ENCODE peak calls at places on chromosomes 6 and 20, in seven cellular contexts. Y is amniotic stem cell, Q is NB4, B is NCI-H524 treated with DMSO at 0.1 percent for 48 hours, D is Right ventricle myocardium superior, H is left colon, E is NCI-H1092 treated with DMSO at 0.1 percent for 48 hours. J is an unnamed sample.
A peak's percentile ranks its signal among the peaks of the same experiment; 100 is the strongest.

GRCh38 chr20:1894471-1894950 is 696 bp upstream of the SIRPA start:
- DNase-seq in D (peak; percentile 66), Y (peak; percentile 77), E (no peak), Q (peak; percentile 85), B (no peak), H (peak; percentile 68), J (peak; percentile 35)

GRCh38 chr6:27593200-27593818 is 120.4 kb upstream of the ZNF184 start:
- DNase-seq in D (no peak), Q (no peak), H (no peak), E (no peak), B (no peak), Y (no peak), J (no peak)

GRCh38 chr6:31952140-31952805 is 6.4 kb downstream of the CFB start:
- DNase-seq in E (peak; percentile 0), Y (peak; percentile 12), B (no peak), D (peak; percentile 82), H (peak; percentile 76), Q (peak; percentile 62), J (peak; percentile 26)

GRCh38 chr20:60254901-60255411 is 296.7 kb downstream of the CDH26 start:
- DNase-seq in Q (no peak), H (no peak), B (no peak), Y (peak; percentile 7), E (peak; percentile 74), D (no peak), J (no peak)

GRCh38 chr6:8627085-8627861 is 191.9 kb upstream of the SLC35B3 start:
- DNase-seq in H (no peak), E (no peak), Y (peak; percentile 4), B (no peak), Q (peak; percentile 13), D (no peak), J (no peak)

GRCh38 chr20:44748005-44748370 is 2.3 kb downstream of the KCNK15 start:
- DNase-seq in B (no peak), Q (no peak), Y (no peak), E (no peak), D (no peak), H (no peak), J (no peak)

GRCh38 chr6:129312865-129313264 is 397.1 kb downstream of the ARHGAP18 start:
- DNase-seq in Q (no peak), H (no peak), E (no peak), D (no peak), Y (no peak), B (no peak), J (no peak)

GRCh38 chr20:32501709-32502108 is 83.4 kb downstream of the NOL4L start:
- DNase-seq in D (no peak), B (no peak), Q (no peak), E (no peak), H (no peak), Y (no peak), J (no peak)

GRCh38 chr20:10876558-10876957 is 202.8 kb upstream of the JAG1 start:
- DNase-seq in H (no peak), E (no peak), Y (no peak), D (no peak), Q (no peak), B (no peak), J (no peak)

GRCh38 chr6:28719275-28719940 is 193.7 kb downstream of the GPX5 start:
- DNase-seq in B (no peak), Q (peak; percentile 58), E (no peak), H (no peak), Y (no peak), D (no peak), J (no peak)

GRCh38 chr20:7497985-7498384 is 442.3 kb downstream of the HAO1 start:
- DNase-seq in E (no peak), B (no peak), Y (no peak), H (no peak), Q (no peak), D (no peak), J (no peak)

GRCh38 chr6:148293181-148293995 is 49.2 kb upstream of the SASH1 start:
- DNase-seq in Y (no peak), E (no peak), Q (no peak), B (peak; percentile 48), H (no peak), D (no peak), J (no peak)

GRCh38 chr6:21898107-21898796 is 304.7 kb downstream of the SOX4 start:
- DNase-seq in B (no peak), Y (no peak), H (no peak), E (no peak), Q (no peak), D (no peak), J (no peak)

GRCh38 chr6:34658605-34659218 is 37.9 kb downstream of the ILRUN start:
- DNase-seq in H (no peak), Y (no peak), E (no peak), D (no peak), Q (no peak), B (no peak), J (no peak)

GRCh38 chr20:56460459-56460858 is 8.0 kb upstream of the RTF2 start:
- DNase-seq in D (no peak), Y (no peak), H (no peak), B (no peak), Q (no peak), E (no peak), J (no peak)

GRCh38 chr20:4045741-4046140 is 30.4 kb upstream of the RNF24 start:
- DNase-seq in D (no peak), B (no peak), H (no peak), Q (no peak), E (no peak), Y (no peak), J (no peak)

GRCh38 chr6:50271266-50271665 is 221.5 kb upstream of the DEFB112 start:
- DNase-seq in Q (no peak), H (no peak), E (no peak), D (no peak), Y (no peak), B (no peak), J (no peak)

GRCh38 chr6:114390176-114390575 is 47.4 kb upstream of the HS3ST5 start:
- DNase-seq in B (no peak), Y (no peak), D (no peak), H (no peak), E (no peak), Q (no peak), J (no peak)

GRCh38 chr20:58199058-58199457 is 29.4 kb downstream of the ANKRD60 start:
- DNase-seq in D (peak; percentile 55), Y (no peak), E (no peak), B (no peak), H (no peak), Q (no peak), J (no peak)

GRCh38 chr6:66628917-66629316 is 921.9 kb upstream of the EYS start:
- DNase-seq in H (no peak), D (no peak), B (no peak), Q (peak; percentile 89), E (no peak), Y (no peak), J (no peak)

GRCh38 chr20:44805335-44805734 is 5.0 kb downstream of the RIMS4 start:
- DNase-seq in Y (no peak), E (no peak), B (no peak), H (no peak), D (no peak), Q (peak; percentile 48), J (no peak)

GRCh38 chr20:44768854-44769480 is 23.3 kb downstream of the KCNK15 start:
- DNase-seq in Q (no peak), B (no peak), E (no peak), H (no peak), Y (no peak), D (no peak), J (no peak)

GRCh38 chr20:12644481-12644880 is 364.3 kb upstream of the SPTLC3 start:
- DNase-seq in H (no peak), E (peak; percentile 44), Y (no peak), B (no peak), D (no peak), Q (no peak), J (peak; percentile 91)

GRCh38 chr6:15341311-15341710 is 95.4 kb downstream of the JARID2 start:
- DNase-seq in E (no peak), B (no peak), D (no peak), H (no peak), Q (no peak), Y (no peak), J (no peak)